ENCODE peak calls at places on chromosome 17, in six cellular contexts. K is A549, J is body of pancreas, O is testis, Y is breast epithelium, E is ovary. T is an unnamed sample.

GRCh38 chr17:43908111-43908721 is 880 bp upstream of the MPP2 start:
- DNase-seq in O (peak; percentile 83), J (peak; percentile 61), Y (no peak), K (peak; percentile 56), E (peak; percentile 47), T (peak; percentile 80)

GRCh38 chr17:34780438-34780837 is 180.8 kb downstream of the CCT6B start:
- DNase-seq in E (no peak), O (no peak), K (no peak), Y (no peak), J (no peak), T (no peak)

GRCh38 chr17:82228278-82228841 is 482 bp upstream of the SLC16A3 start:
- DNase-seq in K (no peak), O (no peak), E (no peak), Y (no peak), J (no peak), T (no peak)

GRCh38 chr17:83032781-83033180 is 46.6 kb upstream of the METRNL start:
- DNase-seq in K (no peak), E (no peak), Y (no peak), J (no peak), O (no peak), T (peak; percentile 1)

GRCh38 chr17:31561469-31562412 is 170.3 kb downstream of the RAB11FIP4 start:
- DNase-seq in Y (no peak), J (no peak), K (no peak), O (no peak), E (no peak), T (peak; percentile 35)

GRCh38 chr17:63685578-63685977 is 14.3 kb downstream of the LIMD2 start:
- DNase-seq in E (no peak), Y (no peak), O (no peak), K (no peak), J (no peak), T (no peak)

GRCh38 chr17:49148171-49148570 is 15.6 kb downstream of the B4GALNT2 start:
- DNase-seq in E (no peak), Y (no peak), K (no peak), O (no peak), J (no peak), T (no peak)

GRCh38 chr17:66422181-66422580 is 119.8 kb downstream of the PRKCA start:
- DNase-seq in J (no peak), K (peak; percentile 33), Y (no peak), E (no peak), O (no peak), T (no peak)

GRCh38 chr17:79183221-79184158 is 108.9 kb downstream of the ENGASE start:
- DNase-seq in O (peak; percentile 37), E (no peak), Y (no peak), K (peak; percentile 60), J (no peak), T (no peak)

GRCh38 chr17:73987395-73987794 is 216.1 kb upstream of the RPL38 start:
- DNase-seq in J (no peak), K (no peak), O (no peak), Y (no peak), E (no peak), T (no peak)

GRCh38 chr17:48282303-48282702 is 147.7 kb downstream of the SKAP1 start:
- DNase-seq in E (no peak), J (no peak), K (no peak), O (no peak), Y (no peak), T (no peak)

GRCh38 chr17:71625330-71625729 is 495.5 kb upstream of the SOX9 start:
- DNase-seq in K (no peak), E (no peak), Y (no peak), J (no peak), O (no peak), T (no peak)

GRCh38 chr17:19621697-19622096 is 26.9 kb upstream of the ALDH3A2 start:
- DNase-seq in E (no peak), J (no peak), Y (no peak), K (no peak), O (no peak), T (no peak)

GRCh38 chr17:33127706-33128105 is 136.1 kb downstream of the SPACA3 start:
- DNase-seq in E (no peak), O (no peak), J (no peak), Y (no peak), K (peak; percentile 75), T (no peak)

GRCh38 chr17:80474231-80474932 is 2.0 kb downstream of the NPTX1 start:
- DNase-seq in K (peak; percentile 85), O (no peak), E (no peak), J (no peak), Y (no peak), T (no peak)

GRCh38 chr17:66749217-66749832 is 85.6 kb upstream of the CACNG5 start:
- DNase-seq in K (no peak), J (no peak), E (no peak), Y (no peak), O (no peak), T (no peak)

GRCh38 chr17:35447494-35447893 is 1.1 kb downstream of the SLFN13 start:
- DNase-seq in J (no peak), Y (no peak), O (no peak), E (no peak), K (no peak), T (no peak)

GRCh38 chr17:62791235-62792121 is 16.6 kb downstream of the MARCHF10 start:
- DNase-seq in J (no peak), E (no peak), O (no peak), Y (no peak), K (peak; percentile 64), T (no peak)

GRCh38 chr17:36197389-36197708 is 791 bp upstream of the CCL3L1 start:
- DNase-seq in K (no peak), J (no peak), Y (no peak), E (no peak), O (no peak), T (no peak)

GRCh38 chr17:40304464-40304863 is 4.5 kb upstream of the RARA start:
- DNase-seq in E (no peak), J (no peak), K (no peak), O (no peak), Y (no peak), T (no peak)

GRCh38 chr17:50201226-50201854 is at the start of gene COL1A1:
- DNase-seq in Y (peak; percentile 69), E (peak; percentile 96), K (no peak), J (peak; percentile 38), O (peak; percentile 77), T (peak; percentile 96)

GRCh38 chr17:31588034-31588433 is 196.6 kb downstream of the RAB11FIP4 start:
- DNase-seq in E (no peak), Y (no peak), O (no peak), J (no peak), K (no peak), T (no peak)

GRCh38 chr17:4594406-4595349 is 10.3 kb downstream of the SMTNL2 start:
- DNase-seq in E (no peak), O (no peak), Y (no peak), J (peak; percentile 45), K (no peak), T (no peak)

GRCh38 chr17:8071496-8071895 is 16.0 kb downstream of the ALOX12B start:
- DNase-seq in O (no peak), J (no peak), K (no peak), E (no peak), Y (no peak), T (no peak)

GRCh38 chr17:16929757-16930520 is 42.0 kb downstream of the TNFRSF13B start:
- DNase-seq in Y (no peak), J (no peak), K (no peak), E (no peak), O (no peak), T (no peak)

GRCh38 chr17:61157246-61157887 is 242.3 kb upstream of the TBX2 start:
- DNase-seq in Y (no peak), O (peak; percentile 69), J (peak; percentile 13), E (no peak), K (peak; percentile 67), T (no peak)

GRCh38 chr17:73290399-73291259 is 21.2 kb downstream of the CDC42EP4 start:
- DNase-seq in J (peak; percentile 55), E (no peak), O (no peak), Y (no peak), K (no peak), T (no peak)

GRCh38 chr17:40778466-40778865 is 3.9 kb downstream of the KRT27 start:
- DNase-seq in Y (no peak), E (no peak), K (no peak), O (no peak), J (no peak), T (no peak)

DNA sequence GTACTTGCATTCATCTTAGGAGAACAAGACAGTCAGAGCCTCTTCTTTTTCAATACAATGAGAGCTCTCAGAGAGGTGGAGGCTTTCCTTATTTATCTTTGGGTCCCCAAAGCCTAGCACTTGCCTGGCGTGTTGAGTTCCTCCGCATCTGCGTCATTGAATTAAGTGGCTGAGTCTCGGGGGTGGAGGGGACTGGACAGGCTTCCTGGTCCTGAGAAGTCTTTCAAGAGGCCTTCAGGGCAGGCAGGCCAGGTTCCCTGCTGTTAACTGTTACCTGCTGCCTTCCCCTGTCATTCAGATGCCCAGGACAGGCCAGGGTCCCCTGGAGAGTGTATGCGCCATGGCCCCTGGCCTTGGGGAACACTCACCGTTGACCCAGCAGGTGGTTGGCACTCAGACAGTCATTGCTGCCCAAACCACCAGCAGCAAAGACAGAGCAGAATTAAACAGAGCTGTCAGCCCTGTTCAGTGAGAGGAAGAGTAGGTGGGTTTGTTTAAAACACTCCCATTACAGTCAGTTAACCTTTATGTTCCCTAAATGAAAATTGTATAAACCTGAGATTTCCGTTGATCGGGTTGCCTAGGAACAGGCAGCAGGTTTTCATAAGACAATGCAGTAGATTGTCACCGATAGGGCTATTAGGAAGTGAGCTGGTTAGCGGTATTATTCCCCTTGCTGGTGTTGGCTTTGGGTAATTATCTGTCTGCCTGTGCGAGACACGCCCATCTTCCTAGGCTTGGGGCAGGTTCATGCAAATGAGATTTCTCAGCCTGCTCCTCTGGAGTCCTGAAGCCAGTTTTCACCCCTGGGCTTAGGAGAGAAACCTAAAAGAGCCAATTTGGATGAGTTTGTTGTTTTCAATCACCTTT is 132.7 kb downstream of the CCDC182 start:
- DNase-seq in O (no peak), E (no peak), Y (peak; percentile 10), J (no peak), K (no peak), T (no peak)
- TF ChIP-seq POLR2A in O (no peak), E (no peak), Y (no peak), J (no peak), K (no peak), T (no peak)

GRCh38 chr17:54372071-54372720 is 528.5 kb upstream of the TOM1L1 start:
- DNase-seq in J (no peak), E (no peak), Y (no peak), O (no peak), K (no peak), T (no peak)

GRCh38 chr17:54373970-54374369 is 526.7 kb upstream of the TOM1L1 start:
- DNase-seq in K (no peak), J (no peak), Y (no peak), E (no peak), O (no peak), T (no peak)
- H3K4me1 ChIP-seq in K (no peaks in the 10 kb centered on the region), J (no peaks in the 10 kb centered on the region), Y (no peaks in the 10 kb centered on the region), E (no peaks in the 10 kb centered on the region), O (no peaks in the 10 kb centered on the region), T (no peaks in the 10 kb centered on the region)

GRCh38 chr17:29197516-29198272 is 17.5 kb upstream of the MYO18A start:
- DNase-seq in J (no peak), E (no peak), K (no peak), Y (no peak), O (no peak), T (no peak)
- H3K27ac ChIP-seq in J (no peak overlapping the region), E (no peak overlapping the region), K (no peak overlapping the region), Y (no peak overlapping the region), O (no peak overlapping the region), T (no peak overlapping the region)

DNA sequence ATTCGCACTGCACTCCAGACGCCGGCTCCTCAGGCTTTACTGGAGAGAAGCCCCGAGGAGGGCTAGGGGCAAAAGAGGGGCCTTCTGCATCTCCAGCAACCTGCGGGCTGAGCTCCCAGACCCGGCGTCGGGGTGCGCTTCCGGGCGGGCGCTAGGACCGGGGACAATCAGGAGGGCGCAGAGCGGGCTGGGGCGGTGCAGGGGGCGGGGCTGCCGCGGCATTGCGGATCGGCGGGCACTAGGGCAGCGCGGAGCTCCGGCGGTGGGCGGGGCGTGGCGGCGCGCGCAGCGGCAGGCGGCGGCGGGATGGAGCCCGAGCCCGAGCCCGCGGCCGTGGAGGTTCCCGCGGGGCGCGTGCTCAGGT is at the start of gene TSEN54:
- DNase-seq in E (peak; percentile 91), J (peak; percentile 95), K (peak; percentile 93), O (peak; percentile 96), Y (peak; percentile 94), T (peak; percentile 94)
- TF ChIP-seq POLR2A in E (no peak), J (no peak), K (peak; percentile 69), O (no peak), Y (no peak), T (peak; percentile 57)

T was measured in uterus.